ENCODE peak calls at places on chromosomes 12 and 14, in eight cellular contexts. P is prostate gland, B is tibial nerve, N is IMR-90, L is uterus, T is A549, J is GM12891, F is breast epithelium. Z is an unnamed sample.

GRCh38 chr12:50251619-50252300 is 31.6 kb downstream of the LIMA1 start:
- DNase-seq in P (peak; percentile 55), B (no peak), N (peak; percentile 85), L (no peak), T (no peak), J (no peak), F (no peak), Z (no peak)

GRCh38 chr12:6941786-6942185 is 1.8 kb upstream of the RNU7-1 start:
- DNase-seq in P (no peak), B (no peak), N (no peak), L (peak; percentile 55), T (no peak), J (no peak), F (no peak), Z (no peak)

GRCh38 chr12:49546481-49546880 is 7.7 kb downstream of the KCNH3 start:
- DNase-seq in P (no peak), B (no peak), N (no peak), L (no peak), T (no peak), J (no peak), F (no peak), Z (no peak)

GRCh38 chr14:71163050-71163841 is 256.0 kb downstream of the PCNX1 start:
- DNase-seq in P (no peak), B (no peak), N (no peak), L (no peak), T (no peak), J (no peak), F (no peak), Z (no peak)

GRCh38 chr12:127635838-127636237 is 631.1 kb upstream of the TMEM132C start:
- DNase-seq in P (no peak), B (no peak), N (no peak), L (no peak), T (no peak), J (no peak), F (no peak), Z (no peak)

GRCh38 chr12:80056845-80057244 is 42.5 kb upstream of the OTOGL start:
- DNase-seq in P (no peak), B (no peak), N (no peak), L (peak; percentile 65), T (no peak), J (no peak), F (no peak), Z (peak; percentile 69)

GRCh38 chr12:32486158-32486557 is 86.8 kb downstream of the FGD4 start:
- DNase-seq in P (no peak), B (no peak), N (no peak), L (no peak), T (no peak), J (no peak), F (no peak), Z (no peak)

GRCh38 chr12:57628280-57629191 is 4.5 kb downstream of the B4GALNT1 start:
- DNase-seq in P (no peak), B (no peak), N (no peak), L (no peak), T (no peak), J (no peak), F (no peak), Z (no peak)

GRCh38 chr14:54771411-54772027 is 131.1 kb downstream of the GCH1 start:
- DNase-seq in P (no peak), B (no peak), N (no peak), L (no peak), T (no peak), J (no peak), F (no peak), Z (no peak)

GRCh38 chr14:36281309-36281708 is 39.1 kb downstream of the MBIP start:
- DNase-seq in P (no peak), B (no peak), N (no peak), L (no peak), T (no peak), J (no peak), F (no peak), Z (no peak)

GRCh38 chr12:53552346-53553327 is 45.4 kb upstream of the NPFF start:
- DNase-seq in P (no peak), B (no peak), N (no peak), L (no peak), T (no peak), J (no peak), F (no peak), Z (no peak)

GRCh38 chr12:9773216-9773877 is 12.6 kb upstream of the CD69 start:
- DNase-seq in P (no peak), B (no peak), N (no peak), L (no peak), T (no peak), J (no peak), F (no peak), Z (no peak)

GRCh38 chr12:64404470-64405446 is 566 bp downstream of the XPOT start:
- DNase-seq in P (peak; percentile 27), B (peak; percentile 45), N (peak; percentile 91), L (peak; percentile 60), T (peak; percentile 83), J (no peak), F (no peak), Z (peak; percentile 59)

GRCh38 chr12:57809425-57809824 is 9.1 kb downstream of the AVIL start:
- DNase-seq in P (no peak), B (no peak), N (no peak), L (no peak), T (no peak), J (no peak), F (no peak), Z (no peak)

GRCh38 chr14:68796418-68797101 is 3.7 kb upstream of the ZFP36L1 start:
- DNase-seq in P (no peak), B (no peak), N (no peak), L (peak; percentile 35), T (no peak), J (no peak), F (no peak), Z (no peak)

GRCh38 chr14:68794856-68795601 is 2.2 kb upstream of the ZFP36L1 start:
- DNase-seq in P (peak; percentile 44), B (peak; percentile 72), N (peak; percentile 95), L (peak; percentile 80), T (peak; percentile 74), J (no peak), F (peak; percentile 73), Z (peak; percentile 65)

GRCh38 chr14:68794130-68794855 is 1.4 kb upstream of the ZFP36L1 start:
- DNase-seq in P (peak; percentile 85), B (peak; percentile 86), N (peak; percentile 95), L (peak; percentile 94), T (peak; percentile 86), J (no peak), F (peak; percentile 92), Z (peak; percentile 90)

GRCh38 chr14:68797180-68797670 is 4.4 kb upstream of the ZFP36L1 start:
- DNase-seq in P (no peak), B (no peak), N (no peak), L (peak; percentile 27), T (no peak), J (no peak), F (peak; percentile 18), Z (peak; percentile 10)

DNA sequence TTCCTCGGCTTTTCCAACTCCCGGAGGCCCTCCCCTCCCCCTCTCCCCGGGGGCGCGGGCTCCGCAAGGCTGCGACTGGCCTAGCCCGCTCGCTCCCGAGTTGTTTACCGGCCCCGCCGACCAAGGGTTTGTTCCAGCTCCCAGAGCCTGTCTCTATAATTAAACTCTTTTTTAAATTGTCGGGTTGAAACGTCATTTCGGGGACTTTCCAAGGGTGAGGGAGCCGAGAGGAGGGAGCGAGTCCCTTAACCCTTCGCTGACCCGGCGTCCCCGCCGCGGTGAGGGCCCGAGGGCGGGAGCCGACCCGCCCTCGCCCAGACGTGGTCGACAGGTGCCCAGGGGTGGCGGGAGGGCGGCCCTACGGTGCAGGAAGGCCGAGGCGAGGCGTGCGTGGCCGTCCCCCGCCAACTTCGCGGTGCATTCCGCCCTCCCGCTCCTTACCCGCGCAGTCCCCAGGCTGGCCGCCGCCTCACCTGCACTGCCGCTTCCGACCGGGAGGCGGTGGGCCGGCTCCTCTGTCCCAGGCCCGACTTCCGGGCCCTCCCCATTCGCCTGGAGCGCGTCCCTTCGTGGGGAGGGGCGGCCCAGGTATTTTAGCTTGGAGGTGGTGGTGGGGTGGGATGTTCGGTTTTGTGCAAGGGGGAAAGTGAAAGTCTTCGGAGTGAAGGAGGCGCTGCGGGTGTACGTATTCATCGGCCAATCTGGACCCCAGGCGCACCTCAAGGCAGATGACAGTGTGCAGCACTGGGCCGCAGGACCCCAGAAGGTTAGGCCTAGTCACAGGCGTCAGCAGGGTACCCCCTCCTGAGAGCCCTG is 2.9 kb upstream of the ZFP36L1 start:
- DNase-seq in P (peak; percentile 78), B (peak; percentile 76), N (peak; percentile 79), L (peak; percentile 87), T (peak; percentile 90), J (no peak), F (peak; percentile 82), Z (peak; percentile 85)
- TF ChIP-seq POLR2A in P (peak; percentile 77), B (peak; percentile 18), N (peak; percentile 87), L (peak; percentile 88), T (peak; percentile 83), J (peak; percentile 19), F (peak; percentile 57), Z (peak; percentile 99)

GRCh38 chr12:124566181-124567034 is 1.0 kb downstream of the NCOR2 start:
- DNase-seq in P (peak; percentile 92), B (peak; percentile 88), N (peak; percentile 66), L (peak; percentile 89), T (peak; percentile 81), J (peak; percentile 73), F (peak; percentile 91), Z (peak; percentile 85)
- TF ChIP-seq POLR2A in P (peak; percentile 76), B (peak; percentile 39), N (no peak), L (peak; percentile 61), T (no peak), J (no peak), F (no peak), Z (peak; percentile 60)

DNA sequence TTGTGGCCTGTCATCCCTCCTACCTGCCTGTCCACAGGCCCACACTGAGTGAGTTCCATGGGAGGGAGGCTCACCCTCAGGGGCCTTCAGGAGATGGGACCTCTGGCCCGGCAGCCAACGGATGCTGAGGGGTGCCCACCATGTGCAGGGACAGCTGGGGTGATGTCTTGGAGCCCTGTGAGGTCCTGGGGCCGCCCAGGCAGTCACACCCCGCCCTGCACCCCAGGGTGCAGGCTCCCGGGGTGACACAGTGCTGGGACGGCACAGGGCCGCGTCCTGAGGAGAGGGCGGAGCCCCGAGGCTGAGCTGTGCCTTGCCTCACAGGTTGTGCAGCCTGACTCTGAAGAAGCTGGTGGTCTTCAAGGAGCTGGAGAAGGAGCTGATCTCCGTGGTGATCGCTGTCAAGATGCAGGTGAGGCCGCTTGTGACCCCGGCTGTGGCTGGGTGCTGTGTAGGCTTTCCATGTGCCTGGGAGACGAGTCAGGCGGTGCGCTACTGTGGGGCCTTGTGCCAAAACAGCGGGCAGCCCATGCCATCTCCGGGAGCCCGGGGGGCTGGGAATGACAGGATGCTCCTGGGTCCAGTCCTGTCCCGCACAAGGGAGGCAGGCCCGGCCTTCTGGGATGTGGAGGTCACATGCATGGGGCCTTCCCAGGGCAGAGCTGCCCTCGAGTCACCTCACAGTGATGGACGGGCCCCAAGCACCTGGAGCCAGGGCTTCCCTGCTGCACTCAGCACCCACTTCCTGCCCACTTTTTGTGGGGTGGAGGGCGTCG is 33.8 kb downstream of the PACS2 start:
- DNase-seq in P (no peak), B (no peak), N (no peak), L (no peak), T (no peak), J (no peak), F (no peak), Z (no peak)
- TF ChIP-seq POLR2A in P (no peak), B (no peak), N (no peak), L (no peak), T (no peak), J (no peak), F (no peak), Z (no peak)

DNA sequence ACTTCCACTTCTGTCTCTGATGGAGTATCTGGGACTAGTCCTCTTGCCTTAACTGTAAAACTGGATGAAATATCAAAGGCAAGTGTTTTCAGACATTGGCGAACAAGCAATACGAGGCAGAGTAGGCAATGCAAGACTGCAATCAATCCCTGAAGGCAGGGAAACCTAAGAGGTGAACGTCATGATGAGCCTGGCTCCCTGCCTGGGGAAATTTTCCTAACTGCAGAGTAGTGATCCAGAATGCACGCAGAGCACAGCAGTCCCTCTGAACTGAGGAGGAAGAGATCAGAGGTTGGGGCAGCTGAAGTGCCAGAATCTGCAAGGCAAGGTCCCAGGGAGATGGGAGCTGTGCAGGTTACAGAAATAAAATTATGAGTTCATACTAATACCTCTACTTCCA is 18.5 kb downstream of the BHLHE41 start:
- DNase-seq in P (no peak), B (no peak), N (no peak), L (no peak), T (no peak), J (no peak), F (no peak), Z (no peak)
- TF ChIP-seq POLR2A in P (no peak), B (no peak), N (no peak), L (no peak), T (no peak), J (no peak), F (no peak), Z (no peak)